ENCODE peak calls at places on chromosome 18, in four cellular contexts. M, N, O and J are unnamed samples.

GRCh38 chr18:79555885-79556284 is 123.7 kb upstream of the CTDP1 start:
- DNase-seq in M (no peak), N (no peak), O (peak), J (no peak)

GRCh38 chr18:12645751-12646203 is 12.1 kb downstream of the SPIRE1 start:
- DNase-seq in N (no peak), M (no peak), O (no peak), J (peak)

GRCh38 chr18:11518788-11519685 is 90.4 kb upstream of the SLC35G4 start:
- DNase-seq in O (no peak), M (no peak), N (peak), J (peak)

GRCh38 chr18:79797518-79798345 is at the start of gene KCNG2:
- DNase-seq in O (peak), M (no peak), N (no peak), J (no peak)

GRCh38 chr18:57475903-57476302 is 40.7 kb downstream of the ONECUT2 start:
- DNase-seq in N (no peak), O (no peak), M (no peak), J (no peak)

GRCh38 chr18:12067671-12068070 is 26.0 kb upstream of the ANKRD62 start:
- DNase-seq in N (no peak), O (no peak), M (no peak), J (no peak)

GRCh38 chr18:36284671-36285295 is 12.7 kb upstream of the FHOD3 start:
- DNase-seq in O (no peak), N (peak), M (no peak), J (no peak)

GRCh38 chr18:23105030-23105429 is 30.3 kb upstream of the CABLES1 start:
- DNase-seq in O (no peak), M (no peak), N (no peak), J (no peak)

GRCh38 chr18:45755936-45756335 is 32.0 kb downstream of the SLC14A1 start:
- DNase-seq in N (peak), M (no peak), O (no peak), J (no peak)

GRCh38 chr18:10559566-10560456 is 34.0 kb downstream of the NAPG start:
- DNase-seq in O (no peak), N (no peak), M (no peak), J (no peak)

GRCh38 chr18:3869848-3870247 is 419.9 kb downstream of the TGIF1 start:
- DNase-seq in O (no peak), M (no peak), N (peak), J (peak)

GRCh38 chr18:21303445-21303844 is 61.4 kb downstream of the GREB1L start:
- DNase-seq in M (no peak), O (no peak), N (no peak), J (no peak)